ENCODE peak calls at places on chromosomes 4 and X, in five cellular contexts. Q is CD8-positive, alpha-beta memory T cell; C is HCT116; B is GM23248; Z is CD8-positive, alpha-beta T cell. M is an unnamed sample.

GRCh38 chr4:87119965-87120364 is 100.5 kb downstream of the KLHL8 start:
- DNase-seq in Q (no peak), C (no peak), B (no peak), Z (no peak), M (no peak)

GRCh38 chr4:150828159-150828558 is 186.9 kb downstream of the LRBA start:
- DNase-seq in Q (peak; percentile 49), C (no peak), B (no peak), Z (peak; percentile 60), M (no peak)

GRCh38 chr4:142558851-142559250 is 287.2 kb downstream of the INPP4B start:
- DNase-seq in Q (no peak), C (no peak), B (peak; percentile 46), Z (no peak), M (no peak)

GRCh38 chr4:89744915-89745314 is 92.0 kb downstream of the SNCA start:
- DNase-seq in Q (no peak), C (no peak), B (no peak), Z (no peak), M (no peak)

GRCh38 chr4:132227349-132228165 is 921.5 kb upstream of the PCDH10 start:
- DNase-seq in Q (no peak), C (peak; percentile 51), B (peak; percentile 51), Z (no peak), M (no peak)

GRCh38 chr4:65535128-65535527 is 135.2 kb downstream of the EPHA5 start:
- DNase-seq in Q (no peak), C (no peak), B (no peak), Z (no peak), M (no peak)

GRCh38 chrX:2540426-2540942 is 39.7 kb upstream of the DHRSX start:
- DNase-seq in Q (no peak), C (no peak), B (no peak), Z (no peak), M (no peak)

GRCh38 chrX:41087219-41087618 is 2.0 kb downstream of the USP9X start:
- DNase-seq in Q (no peak), C (no peak), B (no peak), Z (no peak), M (no peak)

GRCh38 chr4:168699224-168699878 is 202.5 kb downstream of the PALLD start:
- DNase-seq in Q (no peak), C (no peak), B (no peak), Z (no peak), M (no peak)

GRCh38 chr4:42638276-42638675 is 18.6 kb downstream of the ATP8A1 start:
- DNase-seq in Q (no peak), C (no peak), B (no peak), Z (no peak), M (no peak)
- H3K27ac ChIP-seq in Q (no peak overlapping the region), C (no peak overlapping the region), B (no peak overlapping the region), Z (no peak overlapping the region), M (no peak overlapping the region)

DNA sequence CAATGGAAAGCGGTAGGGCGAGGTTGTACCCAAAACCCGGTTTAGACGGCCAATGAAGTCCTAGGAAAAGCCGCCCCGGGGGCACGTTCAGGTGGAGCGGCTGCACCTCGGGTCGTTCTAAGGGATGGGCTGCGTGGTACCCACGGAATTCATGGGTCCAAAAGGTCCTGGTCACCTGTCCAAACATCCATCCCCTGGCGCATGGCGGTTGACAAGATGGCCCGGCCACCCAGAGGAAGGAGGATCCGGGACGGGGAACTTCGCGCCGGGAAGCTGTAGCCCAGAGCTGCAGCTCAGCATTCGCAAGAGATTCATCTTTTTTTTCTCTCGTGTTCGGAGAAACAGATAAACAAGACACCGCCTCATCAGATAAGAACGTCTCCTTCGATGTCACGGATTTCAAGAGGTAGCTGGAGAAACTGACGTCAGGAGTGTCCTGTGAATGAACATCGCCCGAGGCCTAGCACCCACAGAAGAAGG is 10.9 kb downstream of the PITX2 start:
- DNase-seq in Q (no peak), C (no peak), B (no peak), Z (no peak), M (no peak)
- H3K27ac ChIP-seq in Q (no peak overlapping the region), C (no peak overlapping the region), B (no peak overlapping the region), Z (no peak overlapping the region), M (no peak overlapping the region)

GRCh38 chr4:128589384-128589957 is 220.0 kb upstream of the JADE1 start:
- DNase-seq in Q (no peak), C (no peak), B (no peak), Z (no peak), M (no peak)
- H3K27ac ChIP-seq in Q (no peak overlapping the region), C (no peak overlapping the region), B (no peak overlapping the region), Z (no peak overlapping the region), M (no peak overlapping the region)

DNA sequence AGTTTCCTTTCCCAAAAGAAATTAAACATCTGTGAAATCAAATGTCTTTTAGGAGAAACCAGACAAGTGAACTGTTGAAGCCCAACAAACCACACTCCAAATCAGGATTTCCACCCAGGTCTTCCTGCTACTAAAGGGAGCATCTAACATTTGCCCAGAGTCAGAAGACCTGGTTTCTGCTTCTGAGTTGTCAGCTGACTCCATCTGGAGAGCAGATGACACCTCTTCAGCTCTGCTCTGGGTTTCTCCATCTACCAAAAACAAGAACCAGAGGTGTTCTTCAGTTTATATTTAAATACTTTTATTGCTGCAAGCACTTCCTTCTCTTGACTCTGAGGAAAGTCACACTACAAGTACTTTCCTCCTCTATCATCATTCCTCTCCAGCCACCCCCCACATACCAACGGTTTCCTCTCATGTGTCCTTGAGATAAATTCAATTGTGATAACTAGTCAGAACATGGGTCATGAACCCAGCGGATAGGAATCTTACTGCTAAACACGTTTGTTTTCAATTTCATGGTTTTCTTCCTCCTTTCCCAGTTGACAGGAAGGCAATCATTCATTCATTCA is 88.5 kb downstream of the PPP3CA start:
- DNase-seq in Q (no peak), C (no peak), B (no peak), Z (no peak), M (no peak)
- H3K27ac ChIP-seq in Q (no peak overlapping the region), C (no peak overlapping the region), B (no peak overlapping the region), Z (no peak overlapping the region), M (no peak overlapping the region)

GRCh38 chr4:2535386-2536192 is 858 bp upstream of the FAM193A start:
- DNase-seq in Q (peak; percentile 29), C (no peak), B (peak; percentile 88), Z (peak; percentile 67), M (peak; percentile 41)
- H3K27ac ChIP-seq in Q (peak overlapping the region; percentile 80), C (peak overlapping the region; percentile 97), B (peak overlapping the region; percentile 80), Z (peak overlapping the region; percentile 76), M (peak overlapping the region; percentile 92)

DNA sequence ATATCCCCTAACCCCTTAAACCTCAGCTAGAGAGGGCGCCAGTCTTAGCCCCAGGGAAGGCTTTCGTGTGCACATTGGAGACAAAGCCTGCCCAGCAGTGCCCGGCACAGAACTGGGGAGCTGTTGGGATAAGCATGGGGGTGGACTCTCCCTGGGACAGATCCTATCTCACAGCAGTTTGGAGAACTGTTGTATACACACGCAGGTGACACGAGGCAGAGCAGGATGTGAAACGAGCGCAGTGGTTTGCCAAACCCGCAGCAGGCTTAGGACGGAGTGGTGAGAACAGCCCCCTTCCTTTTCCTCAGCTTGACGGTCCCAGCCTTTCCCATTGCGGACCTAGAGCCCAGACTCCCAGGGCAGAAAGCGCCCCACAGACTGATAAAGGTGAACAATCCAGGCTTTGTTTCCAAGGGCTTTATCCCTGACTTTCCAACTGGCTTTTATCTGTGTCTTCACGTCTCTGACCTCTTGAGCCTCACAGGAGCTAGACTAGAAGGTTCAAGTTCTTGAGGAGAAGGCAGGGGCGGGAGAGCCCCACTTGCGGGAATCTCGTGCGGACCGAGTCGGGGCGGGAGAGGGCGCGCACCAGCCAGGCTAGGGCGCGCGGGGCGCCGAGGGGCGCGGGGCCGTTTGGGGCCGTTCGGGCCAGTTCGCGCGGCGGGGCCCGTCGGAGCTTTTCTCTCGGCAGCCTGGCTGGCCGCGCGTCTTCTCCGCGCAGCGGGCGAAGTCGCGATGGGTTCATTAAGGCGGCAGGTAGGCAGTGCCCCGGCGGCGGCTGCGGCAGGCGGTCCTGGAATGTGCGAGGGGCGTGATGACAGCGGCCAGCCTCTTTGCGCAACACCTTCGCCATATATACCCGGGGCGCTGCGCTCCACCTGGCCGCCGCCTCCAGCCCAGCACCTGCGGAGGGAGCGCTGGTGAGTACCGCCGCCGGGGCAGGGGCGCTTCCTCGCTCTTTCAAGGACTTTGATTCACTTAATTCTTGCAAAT is at the start of gene SLC34A2:
- DNase-seq in Q (no peak), C (no peak), B (no peak), Z (no peak), M (no peak)
- H3K27ac ChIP-seq in Q (no peak within 1 kb of the TSS), C (no peak within 1 kb of the TSS), B (no peak within 1 kb of the TSS), Z (no peak within 1 kb of the TSS), M (no peak within 1 kb of the TSS)

GRCh38 chr4:185182196-185182595 is 21.6 kb downstream of the CFAP97 start:
- DNase-seq in Q (no peak), C (no peak), B (no peak), Z (no peak), M (no peak)

GRCh38 chr4:185183622-185184281 is 20.0 kb downstream of the CFAP97 start:
- DNase-seq in Q (peak; percentile 65), C (peak; percentile 78), B (peak; percentile 96), Z (peak; percentile 78), M (peak; percentile 59)

DNA sequence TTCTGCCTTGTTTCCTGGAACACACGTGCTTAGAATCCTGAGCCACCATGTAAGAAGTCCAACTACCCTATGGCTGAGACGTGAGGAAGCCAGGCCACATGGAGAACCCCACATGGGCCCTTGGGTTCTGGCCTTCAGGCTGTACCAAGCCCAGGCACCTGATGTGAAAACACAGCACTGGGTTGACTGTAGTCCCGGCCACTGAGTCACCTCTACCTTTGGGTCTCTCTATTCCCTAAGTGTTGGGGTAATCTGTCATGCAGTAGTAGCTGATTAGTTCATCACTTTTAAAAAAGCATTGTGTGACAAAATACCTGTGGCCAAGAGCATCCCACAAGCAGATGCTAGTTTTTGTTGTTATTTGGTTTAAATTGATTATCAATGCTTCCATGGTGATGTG is 24.3 kb downstream of the CFAP97 start:
- DNase-seq in Q (no peak), C (no peak), B (no peak), Z (no peak), M (no peak)
- H3K27ac ChIP-seq in Q (no peak overlapping the region), C (no peak overlapping the region), B (no peak overlapping the region), Z (no peak overlapping the region), M (no peak overlapping the region)

GRCh38 chr4:119655111-119655837 is 26.7 kb upstream of the PDE5A start:
- DNase-seq in Q (no peak), C (no peak), B (no peak), Z (no peak), M (no peak)
- H3K27ac ChIP-seq in Q (no peak overlapping the region), C (no peak overlapping the region), B (no peak overlapping the region), Z (no peak overlapping the region), M (no peak overlapping the region)

DNA sequence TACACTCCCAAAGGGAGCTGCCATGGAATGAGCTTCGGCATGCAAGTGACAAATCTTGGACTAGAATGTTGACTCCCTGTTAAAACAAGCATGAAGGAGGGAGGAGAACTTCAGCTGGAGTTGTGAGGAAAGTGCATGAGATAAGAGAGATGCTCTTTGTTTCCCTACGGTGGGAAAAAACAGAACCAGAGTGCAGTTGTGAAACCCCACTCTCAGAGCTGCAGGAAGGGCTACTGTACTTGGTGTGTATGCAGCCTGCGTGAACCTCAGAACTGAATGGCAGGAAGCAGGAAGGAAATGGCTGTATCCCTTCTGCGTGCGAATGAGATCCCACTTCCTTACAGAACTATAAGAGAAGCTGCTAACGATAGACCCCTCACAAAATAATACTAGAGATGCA is 57.2 kb downstream of the EGF start:
- DNase-seq in Q (no peak), C (no peak), B (no peak), Z (no peak), M (no peak)
- H3K27ac ChIP-seq in Q (no peak overlapping the region), C (no peak overlapping the region), B (no peak overlapping the region), Z (no peak overlapping the region), M (no peak overlapping the region)

M was measured in substantia nigra.